ENCODE peak calls at places on chromosome 3, in six cellular contexts. P is Karpas-422, F is hepatocyte, J is GM23338, O is trophoblast cell, S is mammary epithelial cell. Y is an unnamed sample.

GRCh38 chr3:108091498-108092259 is 848 bp upstream of the CD47 start:
- DNase-seq in P (no peak), F (peak; percentile 30), J (peak; percentile 64), O (peak; percentile 52), S (no peak), Y (no peak)

GRCh38 chr3:78322780-78323179 is 1282.9 kb downstream of the ROBO2 start:
- DNase-seq in P (no peak), F (no peak), J (peak; percentile 53), O (no peak), S (no peak), Y (no peak)

GRCh38 chr3:179021119-179021903 is 50.3 kb downstream of the ZMAT3 start:
- DNase-seq in P (no peak), F (no peak), J (no peak), O (no peak), S (no peak), Y (no peak)

GRCh38 chr3:28504945-28505344 is 156.3 kb upstream of the AZI2 start:
- DNase-seq in P (no peak), F (no peak), J (peak; percentile 31), O (no peak), S (no peak), Y (no peak)

GRCh38 chr3:140007946-140008692 is 73.1 kb downstream of the CLSTN2 start:
- DNase-seq in P (no peak), F (no peak), J (no peak), O (no peak), S (no peak), Y (no peak)

GRCh38 chr3:157914882-157915281 is 191.3 kb downstream of the SHOX2 start:
- DNase-seq in P (no peak), F (no peak), J (peak; percentile 30), O (no peak), S (no peak), Y (no peak)

GRCh38 chr3:1195922-1196321 is 103.1 kb downstream of the CNTN6 start:
- DNase-seq in P (no peak), F (peak; percentile 32), J (no peak), O (peak; percentile 3), S (peak; percentile 12), Y (no peak)

GRCh38 chr3:153166206-153166605 is 4.2 kb downstream of the RAP2B start:
- DNase-seq in P (no peak), F (no peak), J (no peak), O (no peak), S (peak; percentile 50), Y (no peak)

GRCh38 chr3:10950476-10951294 is 41.9 kb upstream of the SLC6A1 start:
- DNase-seq in P (peak; percentile 67), F (peak; percentile 45), J (peak; percentile 66), O (peak; percentile 68), S (peak; percentile 37), Y (no peak)

GRCh38 chr3:98012974-98013373 is 22.1 kb downstream of the GABRR3 start:
- DNase-seq in P (no peak), F (no peak), J (no peak), O (no peak), S (no peak), Y (no peak)

GRCh38 chr3:184239221-184239620 is 9.5 kb downstream of the ALG3 start:
- DNase-seq in P (no peak), F (no peak), J (no peak), O (no peak), S (no peak), Y (no peak)

DNA sequence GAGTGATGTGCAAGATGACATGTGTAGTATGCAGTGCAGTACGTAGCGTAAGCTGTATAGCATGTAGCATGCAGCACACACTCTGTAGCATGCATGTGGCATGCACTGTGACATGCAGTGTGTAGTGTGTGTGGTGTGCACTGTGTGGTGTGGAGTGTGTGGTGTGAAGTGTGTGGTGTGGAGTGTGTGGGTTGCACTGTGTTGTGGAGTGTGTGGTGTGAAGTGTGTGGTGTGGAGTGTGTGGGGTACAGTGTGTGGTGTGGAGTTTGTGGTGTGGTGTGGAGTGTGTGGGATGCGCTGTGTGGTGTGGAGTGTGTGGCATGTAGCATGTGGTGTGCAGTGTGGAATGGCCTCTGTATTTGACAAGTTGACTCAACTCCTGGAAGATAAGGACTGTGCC is 39.2 kb downstream of the ROPN1B start:
- DNase-seq in P (no peak), F (no peak), J (no peak), O (no peak), S (no peak), Y (no peak)
- H2AFZ ChIP-seq in P (no peak overlapping the region), F (no peak overlapping the region), J (no peak overlapping the region), O (no peak overlapping the region), S (no peak overlapping the region), Y (no peak overlapping the region)

GRCh38 chr3:193841581-193841980 is 248.6 kb downstream of the OPA1 start:
- DNase-seq in P (no peak), F (no peak), J (no peak), O (no peak), S (no peak), Y (no peak)
- H2AFZ ChIP-seq in P (no peak overlapping the region), F (no peak overlapping the region), J (peak overlapping the region; percentile 81), O (no peak overlapping the region), S (no peak overlapping the region), Y (no peak overlapping the region)

GRCh38 chr3:77051927-77052542 is 12.1 kb downstream of the ROBO2 start:
- DNase-seq in P (no peak), F (no peak), J (peak; percentile 6), O (no peak), S (no peak), Y (no peak)
- H2AFZ ChIP-seq in P (no peak overlapping the region), F (no peak overlapping the region), J (no peak overlapping the region), O (no peak overlapping the region), S (no peak overlapping the region), Y (no peak overlapping the region)

GRCh38 chr3:87771338-87772059 is 287.3 kb downstream of the CGGBP1 start:
- DNase-seq in P (peak; percentile 72), F (peak; percentile 54), J (peak; percentile 62), O (peak; percentile 57), S (peak; percentile 25), Y (no peak)
- H2AFZ ChIP-seq in P (no peak overlapping the region), F (no peak overlapping the region), J (no peak overlapping the region), O (peak overlapping the region; percentile 10), S (no peak overlapping the region), Y (no peak overlapping the region)

DNA sequence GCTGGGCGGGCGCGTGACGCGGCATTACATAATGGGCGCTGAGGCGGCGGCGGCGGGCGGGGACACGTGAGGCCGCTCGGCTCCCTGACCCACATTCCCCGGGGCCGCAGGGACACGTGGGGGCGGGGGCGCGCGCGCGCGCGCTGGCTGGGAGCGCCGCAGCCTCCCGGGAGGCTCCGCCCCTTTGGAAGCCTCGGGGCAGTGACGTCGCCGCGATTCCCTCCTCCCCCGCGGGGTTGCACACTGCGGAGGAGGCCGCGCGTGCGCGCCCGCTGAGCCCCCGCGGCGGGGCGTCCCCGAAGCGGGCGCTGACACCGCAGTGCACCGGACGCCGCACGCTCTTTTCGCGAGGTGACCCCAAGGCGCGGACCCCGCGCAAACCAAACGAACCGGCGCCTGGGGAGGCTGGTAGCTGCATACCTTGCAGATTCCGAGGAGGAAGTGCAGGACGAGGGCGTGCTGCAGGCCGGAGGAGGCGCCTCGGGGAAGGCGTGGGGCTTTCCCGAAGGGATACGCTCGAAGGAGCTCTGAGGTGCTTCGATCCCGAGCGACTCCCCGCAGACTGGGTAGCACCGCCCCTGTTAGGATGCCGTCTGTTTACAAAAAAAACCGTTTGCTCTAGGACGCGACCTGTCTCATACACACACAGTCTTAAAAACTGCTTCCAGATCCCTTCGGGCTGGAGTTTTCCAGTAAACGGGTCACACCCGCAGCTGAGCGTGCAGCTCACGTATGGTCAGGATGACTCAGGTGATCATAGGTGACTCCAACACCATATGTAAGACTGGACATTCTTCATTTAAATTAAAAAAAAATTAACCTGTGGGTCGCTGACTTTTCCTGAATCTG is 1.0 kb downstream of the NR1D2 start:
- DNase-seq in P (peak; percentile 98), F (peak; percentile 99), J (peak; percentile 97), O (peak; percentile 99), S (peak; percentile 96), Y (no peak)
- H2AFZ ChIP-seq in P (peak overlapping the region; percentile 99), F (peak overlapping the region; percentile 34), J (no peak overlapping the region), O (peak overlapping the region; percentile 79), S (peak overlapping the region; percentile 60), Y (peak overlapping the region; percentile 49)